ENCODE peak calls at places on chromosomes 16 and 17, in nine cellular contexts. O is tibial nerve, D is AG04450, B is fibroblast of the aortic adventitia, A is heart left ventricle, Y is AG10803, G is stomach, M is A549, V is fibroblast of lung. I is an unnamed sample.

GRCh38 chr17:3828151-3828851 is 17.7 kb downstream of the NCBP3 start:
- DNase-seq in O (no peak), D (peak), B (peak), A (no peak), Y (peak), G (peak), M (no peak), V (peak), I (no peak)

GRCh38 chr17:27545562-27546229 is 85.3 kb upstream of the LGALS9 start:
- DNase-seq in O (no peak), D (no peak), B (peak), A (no peak), Y (peak), G (no peak), M (no peak), V (peak), I (no peak)

GRCh38 chr17:75487351-75488070 is 27.8 kb downstream of the CASKIN2 start:
- DNase-seq in O (no peak), D (no peak), B (no peak), A (no peak), Y (no peak), G (no peak), M (no peak), V (no peak), I (peak)

GRCh38 chr17:74372426-74372825 is 5.1 kb downstream of the GPR142 start:
- DNase-seq in O (no peak), D (no peak), B (no peak), A (no peak), Y (no peak), G (no peak), M (no peak), V (no peak), I (no peak)

GRCh38 chr17:969767-970387 is 9.7 kb downstream of the NXN start:
- DNase-seq in O (no peak), D (no peak), B (no peak), A (no peak), Y (no peak), G (no peak), M (no peak), V (no peak), I (no peak)

GRCh38 chr16:88413231-88413630 is 30.5 kb downstream of the ZNF469 start:
- DNase-seq in O (no peak), D (no peak), B (no peak), A (no peak), Y (no peak), G (no peak), M (no peak), V (no peak), I (no peak)

GRCh38 chr17:58517378-58517927 is 3.0 kb upstream of the MTMR4 start:
- DNase-seq in O (no peak), D (no peak), B (no peak), A (no peak), Y (no peak), G (no peak), M (peak), V (no peak), I (no peak)

GRCh38 chr16:30948956-30949654 is at the start of gene ORAI3:
- DNase-seq in O (peak), D (no peak), B (peak), A (peak), Y (peak), G (peak), M (peak), V (peak), I (peak)

GRCh38 chr17:50033316-50033715 is 22.6 kb upstream of the ITGA3 start:
- DNase-seq in O (no peak), D (no peak), B (peak), A (no peak), Y (peak), G (peak), M (no peak), V (peak), I (no peak)

GRCh38 chr16:3523281-3523680 is 22.5 kb downstream of the CLUAP1 start:
- DNase-seq in O (no peak), D (no peak), B (no peak), A (no peak), Y (no peak), G (no peak), M (no peak), V (no peak), I (no peak)

GRCh38 chr17:8921147-8921546 is 44.4 kb downstream of the PIK3R5 start:
- DNase-seq in O (no peak), D (no peak), B (no peak), A (no peak), Y (no peak), G (no peak), M (no peak), V (no peak), I (no peak)

GRCh38 chr16:11234884-11235702 is 20.9 kb downstream of the SOCS1 start:
- DNase-seq in O (no peak), D (no peak), B (no peak), A (no peak), Y (no peak), G (no peak), M (no peak), V (no peak), I (peak)

GRCh38 chr17:67053438-67054000 is 9.2 kb downstream of the CACNG1 start:
- DNase-seq in O (no peak), D (no peak), B (no peak), A (no peak), Y (no peak), G (no peak), M (no peak), V (no peak), I (no peak)

GRCh38 chr17:1491406-1492248 is 859 bp downstream of the MYO1C start:
- DNase-seq in O (no peak), D (no peak), B (peak), A (peak), Y (peak), G (peak), M (peak), V (peak), I (no peak)

GRCh38 chr17:1709971-1710806 is at the start of gene TLCD2:
- DNase-seq in O (peak), D (no peak), B (peak), A (peak), Y (peak), G (peak), M (peak), V (peak), I (no peak)

GRCh38 chr17:929547-929946 is 50.0 kb downstream of the NXN start:
- DNase-seq in O (no peak), D (no peak), B (no peak), A (no peak), Y (no peak), G (no peak), M (no peak), V (no peak), I (no peak)

GRCh38 chr16:85037050-85037410 is 9.4 kb downstream of the KIAA0513 start:
- DNase-seq in O (no peak), D (peak), B (peak), A (no peak), Y (peak), G (no peak), M (no peak), V (peak), I (no peak)

GRCh38 chr16:88870608-88871348 is 4.3 kb upstream of the PABPN1L start:
- DNase-seq in O (no peak), D (no peak), B (no peak), A (no peak), Y (no peak), G (no peak), M (no peak), V (no peak), I (peak)

GRCh38 chr16:4911831-4912422 is 25.0 kb downstream of the PPL start:
- DNase-seq in O (no peak), D (no peak), B (peak), A (no peak), Y (peak), G (no peak), M (no peak), V (peak), I (no peak)

GRCh38 chr17:67995568-67996191 is 589 bp downstream of the C17orf58 start:
- DNase-seq in O (no peak), D (no peak), B (peak), A (peak), Y (no peak), G (peak), M (peak), V (peak), I (no peak)

GRCh38 chr17:73640691-73641090 is 3.6 kb downstream of the SDK2 start:
- DNase-seq in O (no peak), D (no peak), B (no peak), A (no peak), Y (no peak), G (no peak), M (no peak), V (no peak), I (no peak)

GRCh38 chr16:46582313-46582712 is 38.9 kb downstream of the SHCBP1 start:
- DNase-seq in O (no peak), D (no peak), B (no peak), A (no peak), Y (no peak), G (no peak), M (no peak), V (no peak), I (no peak)

GRCh38 chr17:880074-880870 is 98.1 kb downstream of the MRM3 start:
- DNase-seq in O (no peak), D (no peak), B (peak), A (peak), Y (no peak), G (peak), M (no peak), V (peak), I (no peak)

GRCh38 chr16:4886151-4886550 is 38.9 kb downstream of the UBN1 start:
- DNase-seq in O (no peak), D (no peak), B (no peak), A (no peak), Y (no peak), G (no peak), M (no peak), V (no peak), I (no peak)

GRCh38 chr17:9370464-9370863 is 205.2 kb downstream of the STX8 start:
- DNase-seq in O (no peak), D (no peak), B (peak), A (no peak), Y (peak), G (no peak), M (no peak), V (peak), I (no peak)

GRCh38 chr17:66091440-66092080 is 100.4 kb downstream of the CEP112 start:
- DNase-seq in O (no peak), D (no peak), B (no peak), A (no peak), Y (no peak), G (no peak), M (no peak), V (no peak), I (no peak)

GRCh38 chr17:78839173-78839761 is 1.3 kb downstream of the USP36 start:
- DNase-seq in O (no peak), D (no peak), B (no peak), A (no peak), Y (peak), G (no peak), M (peak), V (peak), I (no peak)

GRCh38 chr16:28193530-28194423 is 18.0 kb downstream of the XPO6 start:
- DNase-seq in O (no peak), D (peak), B (peak), A (no peak), Y (peak), G (no peak), M (no peak), V (peak), I (no peak)

GRCh38 chr17:56717471-56717870 is 116.2 kb downstream of the C17orf67 start:
- DNase-seq in O (no peak), D (no peak), B (no peak), A (no peak), Y (peak), G (no peak), M (no peak), V (no peak), I (no peak)

GRCh38 chr16:23742761-23743160 is 12.1 kb upstream of the CHP2 start:
- DNase-seq in O (no peak), D (no peak), B (no peak), A (no peak), Y (no peak), G (no peak), M (no peak), V (no peak), I (no peak)

GRCh38 chr17:66165537-66166123 is 26.3 kb downstream of the CEP112 start:
- DNase-seq in O (no peak), D (peak), B (peak), A (no peak), Y (peak), G (no peak), M (peak), V (peak), I (peak)

GRCh38 chr16:89189358-89190025 is 10.8 kb downstream of the SLC22A31 start:
- DNase-seq in O (no peak), D (no peak), B (no peak), A (peak), Y (no peak), G (no peak), M (no peak), V (no peak), I (no peak)

GRCh38 chr17:74296548-74296936 is 22.5 kb downstream of the DNAI2 start:
- DNase-seq in O (peak), D (no peak), B (peak), A (peak), Y (peak), G (peak), M (peak), V (peak), I (peak)

GRCh38 chr17:7394452-7395191 is at the start of gene PLSCR3:
- DNase-seq in O (peak), D (peak), B (peak), A (peak), Y (peak), G (peak), M (peak), V (peak), I (peak)

GRCh38 chr16:8590161-8590688 is at the start of gene TMEM114:
- DNase-seq in O (no peak), D (no peak), B (no peak), A (no peak), Y (no peak), G (no peak), M (no peak), V (no peak), I (no peak)

GRCh38 chr17:16516594-16517018 is 24.6 kb upstream of the LRRC75A start:
- DNase-seq in O (no peak), D (peak), B (peak), A (peak), Y (peak), G (no peak), M (peak), V (peak), I (no peak)

GRCh38 chr17:2054262-2054739 is 602 bp upstream of the HIC1 start:
- DNase-seq in O (no peak), D (no peak), B (peak), A (no peak), Y (no peak), G (no peak), M (no peak), V (peak), I (no peak)

GRCh38 chr17:78356163-78356713 is 3.6 kb downstream of the SOCS3 start:
- DNase-seq in O (no peak), D (peak), B (peak), A (no peak), Y (peak), G (peak), M (peak), V (peak), I (peak)

GRCh38 chr16:66286527-66286926 is 80.0 kb upstream of the CDH5 start:
- DNase-seq in O (no peak), D (no peak), B (no peak), A (no peak), Y (no peak), G (no peak), M (no peak), V (no peak), I (no peak)

DNA sequence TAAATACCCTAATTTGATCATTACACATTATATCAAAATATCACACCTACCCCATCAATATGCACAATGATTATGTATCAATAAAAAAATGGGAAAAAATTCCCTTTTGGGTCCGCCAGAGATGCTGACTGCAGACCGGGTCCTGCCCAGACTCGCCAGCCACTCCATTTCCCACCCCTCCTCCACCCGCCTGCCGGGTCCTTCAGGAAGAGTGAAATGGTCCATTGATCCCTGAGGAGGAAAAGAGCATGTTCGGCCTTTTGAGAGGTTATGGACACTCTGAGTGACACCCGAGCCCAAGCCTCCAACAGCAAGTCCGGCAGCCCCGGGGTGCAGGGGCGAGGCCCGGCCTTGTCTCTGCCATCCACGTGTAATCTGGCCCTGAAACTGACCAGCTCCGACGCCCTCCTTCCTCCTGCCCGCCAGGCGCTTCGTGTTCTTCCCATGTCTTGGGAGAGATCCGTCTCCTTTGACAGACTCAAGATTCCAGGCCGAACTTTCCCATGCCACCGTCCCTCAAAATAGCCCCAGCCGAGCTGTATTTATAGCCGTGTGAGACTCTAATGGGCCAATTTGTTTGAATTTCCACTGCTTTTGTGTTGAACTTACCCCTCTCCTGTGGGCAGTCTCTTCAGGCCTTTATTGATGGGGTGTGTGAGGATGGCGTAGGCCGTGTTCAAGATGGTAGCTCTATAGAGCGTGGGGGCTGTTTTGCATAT is 124.1 kb upstream of the ZFHX3 start:
- DNase-seq in O (no peak), D (no peak), B (no peak), A (peak), Y (no peak), G (no peak), M (no peak), V (no peak), I (no peak)
- H3K4me3 ChIP-seq in O (no peak), D (peak), B (peak), A (no peak), Y (no peak), G (no peak), M (no peak), V (no peak), I (no peak)

DNA sequence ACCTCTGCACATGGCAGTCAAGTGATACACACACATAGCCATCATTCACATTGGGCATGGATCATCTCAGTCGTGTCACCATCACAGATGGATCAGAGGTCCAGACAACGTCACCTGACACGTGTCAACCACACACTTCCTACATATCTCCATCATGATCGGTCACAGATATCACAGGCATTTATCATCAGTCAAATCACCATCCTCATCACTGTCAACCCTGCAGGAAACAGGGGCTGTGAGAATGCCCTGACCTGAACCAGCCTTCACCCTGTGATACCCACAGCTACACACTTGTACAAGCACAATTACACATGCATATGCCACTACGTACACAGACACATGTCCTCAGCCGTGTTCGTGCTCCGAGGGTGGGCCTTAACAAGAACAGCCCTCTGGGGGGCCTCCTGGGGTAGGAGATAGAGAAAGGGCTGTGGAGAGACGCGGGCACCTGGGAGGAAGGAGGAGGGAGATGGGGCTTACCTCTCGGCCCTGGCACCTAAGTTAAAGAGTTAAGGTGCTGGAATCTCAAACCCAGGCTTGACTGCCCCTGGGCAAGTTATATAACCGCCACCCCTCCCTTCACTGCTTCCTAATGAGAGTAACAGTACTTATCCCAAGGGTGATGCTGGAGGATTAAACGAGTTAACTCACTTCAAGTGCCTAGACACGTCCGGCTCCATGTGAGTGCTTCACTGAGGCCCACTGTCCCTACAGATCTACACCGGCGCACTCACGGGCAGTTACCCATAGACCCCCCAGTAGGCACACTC is 1.1 kb downstream of the SLC12A4 start:
- DNase-seq in O (no peak), D (no peak), B (peak), A (no peak), Y (peak), G (no peak), M (no peak), V (no peak), I (no peak)
- TF ChIP-seq CTCF in O (no peak), D (no peak), B (no peak), A (no peak), Y (no peak), G (no peak), M (no peak), V (no peak), I (no peak)

DNA sequence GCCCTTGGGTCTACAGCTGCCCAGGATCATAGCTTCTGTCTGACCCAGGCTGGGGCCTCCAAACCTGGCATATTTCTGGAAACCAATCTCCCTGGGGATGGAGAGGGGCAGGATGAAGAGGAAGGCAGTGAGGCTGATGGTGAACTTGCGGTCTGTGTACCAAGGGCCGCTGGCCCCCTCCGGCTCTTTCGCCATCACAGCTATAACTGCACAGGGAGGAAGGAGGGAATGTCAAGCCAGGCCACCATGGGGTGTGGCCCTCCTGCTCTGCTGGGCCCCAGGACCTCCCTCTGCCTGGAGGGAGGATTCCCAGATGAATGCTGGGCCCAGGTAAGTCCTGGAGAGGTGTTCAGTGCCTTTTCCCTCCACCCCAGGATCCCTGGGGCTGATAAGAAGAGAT is 6.3 kb downstream of the SLC38A7 start:
- DNase-seq in O (no peak), D (no peak), B (no peak), A (no peak), Y (no peak), G (no peak), M (no peak), V (no peak), I (no peak)
- H3K4me3 ChIP-seq in O (no peak), D (no peak), B (no peak), A (no peak), Y (no peak), G (no peak), M (no peak), V (no peak), I (no peak)

DNA sequence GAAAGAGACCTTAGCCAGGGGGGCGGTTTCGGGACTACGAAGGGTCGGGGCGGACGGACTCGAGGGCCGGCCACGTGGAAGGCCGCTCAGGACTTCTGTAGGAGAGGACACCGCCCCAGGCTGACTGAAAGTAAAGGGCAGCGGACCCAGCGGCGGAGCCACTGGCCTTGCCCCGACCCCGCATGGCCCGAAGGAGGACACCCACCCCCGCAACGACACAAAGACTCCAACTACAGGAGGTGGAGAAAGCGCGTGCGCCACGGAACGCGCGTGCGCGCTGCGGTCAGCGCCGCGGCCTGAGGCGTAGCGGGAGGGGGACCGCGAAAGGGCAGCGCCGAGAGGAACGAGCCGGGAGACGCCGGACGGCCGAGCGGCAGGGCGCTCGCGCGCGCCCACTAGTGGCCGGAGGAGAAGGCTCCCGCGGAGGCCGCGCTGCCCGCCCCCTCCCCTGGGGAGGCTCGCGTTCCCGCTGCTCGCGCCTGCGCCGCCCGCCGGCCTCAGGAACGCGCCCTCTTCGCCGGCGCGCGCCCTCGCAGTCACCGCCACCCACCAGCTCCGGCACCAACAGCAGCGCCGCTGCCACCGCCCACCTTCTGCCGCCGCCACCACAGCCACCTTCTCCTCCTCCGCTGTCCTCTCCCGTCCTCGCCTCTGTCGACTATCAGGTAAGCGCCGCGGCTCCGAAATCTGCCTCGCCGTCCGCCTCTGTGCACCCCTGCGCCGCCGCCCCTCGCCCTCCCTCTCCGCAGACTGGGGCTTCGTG is at the start of gene MAPT:
- DNase-seq in O (peak), D (peak), B (peak), A (peak), Y (peak), G (peak), M (peak), V (peak), I (peak)
- TF ChIP-seq CTCF in O (peak), D (peak), B (peak), A (peak), Y (peak), G (no peak), M (peak), V (peak), I (peak)

GRCh38 chr16:21663889-21664647 is at the start of gene OTOA:
- DNase-seq in O (no peak), D (no peak), B (no peak), A (no peak), Y (no peak), G (no peak), M (no peak), V (no peak), I (no peak)
- H3K4me3 ChIP-seq in O (peak), D (no peak), B (peak), A (no peak), Y (peak), G (peak), M (peak), V (no peak), I (peak)